ENCODE peak calls at places on chromosome 20, in ten cellular contexts. One of them, this sample, is unnamed.

GRCh38 chr20:58309607-58310290 is at the start of gene RAB22A:
- DNase-seq in NCI-H69: peak
- DNase-seq in NCI-H748 treated with DMSO at 0.1 percent for 48 hours: peak
- DNase-seq in spleen: peak
- DNase-seq in HFFc6: peak
- DNase-seq in upper lobe of right lung: peak
- DNase-seq in endothelial cell: peak
- DNase-seq in occipital lobe: peak
- DNase-seq in NCI-H1694 treated with DMSO at 0.1 percent for 48 hours: peak
- DNase-seq in activated T-cell treated with anti-CD3 and anti-CD28 coated beads, Interleukin-2, amount 50 U/mL, for 72 hours: peak
- DNase-seq in this sample: peak

GRCh38 chr20:9517297-9518134 is 3.1 kb downstream of the LAMP5 start:
- DNase-seq in NCI-H69: no peak
- DNase-seq in NCI-H748 treated with DMSO at 0.1 percent for 48 hours: no peak
- DNase-seq in spleen: no peak
- DNase-seq in HFFc6: no peak
- DNase-seq in upper lobe of right lung: no peak
- DNase-seq in endothelial cell: no peak
- DNase-seq in occipital lobe: no peak
- DNase-seq in NCI-H1694 treated with DMSO at 0.1 percent for 48 hours: no peak
- DNase-seq in activated T-cell treated with anti-CD3 and anti-CD28 coated beads, Interleukin-2, amount 50 U/mL, for 72 hours: no peak
- DNase-seq in this sample: no peak

GRCh38 chr20:50670126-50670862 is 21.0 kb downstream of the RIPOR3 start:
- DNase-seq in NCI-H69: peak
- DNase-seq in NCI-H748 treated with DMSO at 0.1 percent for 48 hours: no peak
- DNase-seq in spleen: no peak
- DNase-seq in HFFc6: no peak
- DNase-seq in upper lobe of right lung: no peak
- DNase-seq in endothelial cell: no peak
- DNase-seq in occipital lobe: no peak
- DNase-seq in NCI-H1694 treated with DMSO at 0.1 percent for 48 hours: no peak
- DNase-seq in activated T-cell treated with anti-CD3 and anti-CD28 coated beads, Interleukin-2, amount 50 U/mL, for 72 hours: no peak
- DNase-seq in this sample: no peak

GRCh38 chr20:62496525-62497218 is 20.9 kb upstream of the GATA5 start:
- DNase-seq in NCI-H69: peak
- DNase-seq in NCI-H748 treated with DMSO at 0.1 percent for 48 hours: no peak
- DNase-seq in spleen: no peak
- DNase-seq in HFFc6: no peak
- DNase-seq in upper lobe of right lung: no peak
- DNase-seq in endothelial cell: peak
- DNase-seq in occipital lobe: no peak
- DNase-seq in NCI-H1694 treated with DMSO at 0.1 percent for 48 hours: peak
- DNase-seq in activated T-cell treated with anti-CD3 and anti-CD28 coated beads, Interleukin-2, amount 50 U/mL, for 72 hours: peak
- DNase-seq in this sample: no peak

GRCh38 chr20:36604952-36605308 is 649 bp upstream of the RAB5IF start:
- DNase-seq in NCI-H69: peak
- DNase-seq in NCI-H748 treated with DMSO at 0.1 percent for 48 hours: no peak
- DNase-seq in spleen: peak
- DNase-seq in HFFc6: no peak
- DNase-seq in upper lobe of right lung: peak
- DNase-seq in endothelial cell: no peak
- DNase-seq in occipital lobe: no peak
- DNase-seq in NCI-H1694 treated with DMSO at 0.1 percent for 48 hours: no peak
- DNase-seq in activated T-cell treated with anti-CD3 and anti-CD28 coated beads, Interleukin-2, amount 50 U/mL, for 72 hours: peak
- DNase-seq in this sample: no peak

GRCh38 chr20:3720626-3721025 is 8.2 kb upstream of the SIGLEC1 start:
- DNase-seq in NCI-H69: no peak
- DNase-seq in NCI-H748 treated with DMSO at 0.1 percent for 48 hours: no peak
- DNase-seq in spleen: no peak
- DNase-seq in HFFc6: no peak
- DNase-seq in upper lobe of right lung: no peak
- DNase-seq in endothelial cell: no peak
- DNase-seq in occipital lobe: no peak
- DNase-seq in NCI-H1694 treated with DMSO at 0.1 percent for 48 hours: no peak
- DNase-seq in activated T-cell treated with anti-CD3 and anti-CD28 coated beads, Interleukin-2, amount 50 U/mL, for 72 hours: no peak
- DNase-seq in this sample: no peak

GRCh38 chr20:53672484-53673129 is 79.0 kb upstream of the ZNF217 start:
- DNase-seq in NCI-H69: no peak
- DNase-seq in NCI-H748 treated with DMSO at 0.1 percent for 48 hours: no peak
- DNase-seq in spleen: no peak
- DNase-seq in HFFc6: no peak
- DNase-seq in upper lobe of right lung: no peak
- DNase-seq in endothelial cell: no peak
- DNase-seq in occipital lobe: no peak
- DNase-seq in NCI-H1694 treated with DMSO at 0.1 percent for 48 hours: no peak
- DNase-seq in activated T-cell treated with anti-CD3 and anti-CD28 coated beads, Interleukin-2, amount 50 U/mL, for 72 hours: no peak
- DNase-seq in this sample: peak

GRCh38 chr20:4415281-4415680 is 306.4 kb upstream of the PRND start:
- DNase-seq in NCI-H69: no peak
- DNase-seq in NCI-H748 treated with DMSO at 0.1 percent for 48 hours: no peak
- DNase-seq in spleen: no peak
- DNase-seq in HFFc6: no peak
- DNase-seq in upper lobe of right lung: no peak
- DNase-seq in endothelial cell: no peak
- DNase-seq in occipital lobe: no peak
- DNase-seq in NCI-H1694 treated with DMSO at 0.1 percent for 48 hours: no peak
- DNase-seq in activated T-cell treated with anti-CD3 and anti-CD28 coated beads, Interleukin-2, amount 50 U/mL, for 72 hours: no peak
- DNase-seq in this sample: no peak

GRCh38 chr20:8860011-8860495 is 208.8 kb upstream of the PLCB4 start:
- DNase-seq in NCI-H69: peak
- DNase-seq in NCI-H748 treated with DMSO at 0.1 percent for 48 hours: no peak
- DNase-seq in spleen: no peak
- DNase-seq in HFFc6: peak
- DNase-seq in upper lobe of right lung: no peak
- DNase-seq in endothelial cell: no peak
- DNase-seq in occipital lobe: no peak
- DNase-seq in NCI-H1694 treated with DMSO at 0.1 percent for 48 hours: no peak
- DNase-seq in activated T-cell treated with anti-CD3 and anti-CD28 coated beads, Interleukin-2, amount 50 U/mL, for 72 hours: no peak
- DNase-seq in this sample: peak

GRCh38 chr20:64056889-64057627 is 5.9 kb upstream of the TCEA2 start:
- DNase-seq in NCI-H69: no peak
- DNase-seq in NCI-H748 treated with DMSO at 0.1 percent for 48 hours: no peak
- DNase-seq in spleen: peak
- DNase-seq in HFFc6: no peak
- DNase-seq in upper lobe of right lung: no peak
- DNase-seq in endothelial cell: no peak
- DNase-seq in occipital lobe: no peak
- DNase-seq in NCI-H1694 treated with DMSO at 0.1 percent for 48 hours: no peak
- DNase-seq in activated T-cell treated with anti-CD3 and anti-CD28 coated beads, Interleukin-2, amount 50 U/mL, for 72 hours: no peak
- DNase-seq in this sample: no peak